ENCODE peak calls at places on chromosomes 5 and 9, in six cellular contexts. G, A, V, P, S and U are unnamed samples. For H3K4me1, the result is how much of the 10 kb centered on the place peaks cover.

GRCh38 chr5:142571921-142572320 is 114.0 kb downstream of the FGF1 start:
- DNase-seq in S (no peak), G (no peak), V (no peak), A (no peak), P (no peak), U (no peak)

GRCh38 chr9:14748373-14748772 is 25.8 kb upstream of the CER1 start:
- DNase-seq in S (no peak), V (no peak), P (no peak), G (no peak), A (no peak), U (no peak)

GRCh38 chr9:87267251-87267679 is 230.4 kb upstream of the DAPK1 start:
- DNase-seq in G (peak), V (no peak), A (no peak), S (no peak), P (no peak), U (no peak)

GRCh38 chr5:147391781-147392180 is 118.1 kb downstream of the DPYSL3 start:
- DNase-seq in V (peak), S (no peak), G (peak), P (no peak), A (no peak), U (peak)

GRCh38 chr9:136342191-136343120 is 15.1 kb downstream of the GPSM1 start:
- DNase-seq in G (peak), A (peak), P (peak), V (no peak), S (peak), U (peak)

GRCh38 chr9:36007309-36007708 is 29.4 kb upstream of the RECK start:
- DNase-seq in P (no peak), A (no peak), V (no peak), S (no peak), G (no peak), U (no peak)

GRCh38 chr9:131400627-131401026 is 6.7 kb downstream of the PRRC2B start:
- DNase-seq in S (peak), G (no peak), P (no peak), V (no peak), A (no peak), U (no peak)

GRCh38 chr5:180787711-180788431 is 14.7 kb downstream of the MGAT1 start:
- DNase-seq in S (no peak), V (no peak), G (peak), P (peak), A (no peak), U (no peak)

GRCh38 chr5:35199886-35200285 is 30.4 kb downstream of the PRLR start:
- DNase-seq in A (no peak), V (no peak), P (no peak), G (no peak), S (no peak), U (no peak)

GRCh38 chr9:68446836-68447235 is 90.4 kb downstream of the PGM5 start:
- DNase-seq in G (peak), S (no peak), A (no peak), V (no peak), P (no peak), U (no peak)

GRCh38 chr5:78705826-78706225 is 57.3 kb upstream of the LHFPL2 start:
- DNase-seq in A (no peak), G (no peak), V (no peak), P (no peak), S (no peak), U (no peak)

GRCh38 chr9:136254381-136255165 is 9.0 kb upstream of the QSOX2 start:
- DNase-seq in A (no peak), G (no peak), S (no peak), P (no peak), V (no peak), U (no peak)

GRCh38 chr9:131214931-131215330 is 61.4 kb downstream of the FAM78A start:
- DNase-seq in V (no peak), G (no peak), S (no peak), A (no peak), P (no peak), U (no peak)

GRCh38 chr5:178785999-178786398 is 55.5 kb upstream of the ZNF354A start:
- DNase-seq in G (peak), S (peak), A (no peak), V (no peak), P (no peak), U (no peak)

GRCh38 chr9:316382-316965 is 101.8 kb downstream of the DOCK8 start:
- DNase-seq in P (no peak), V (no peak), S (no peak), A (no peak), G (no peak), U (no peak)

GRCh38 chr9:138112791-138113600 is 235.4 kb downstream of the CACNA1B start:
- DNase-seq in S (no peak), V (no peak), P (no peak), A (no peak), G (no peak), U (peak)

GRCh38 chr9:138053321-138053868 is 175.8 kb downstream of the CACNA1B start:
- DNase-seq in V (peak), G (no peak), A (peak), S (peak), P (peak), U (peak)

GRCh38 chr5:40717281-40717680 is 37.6 kb downstream of the PTGER4 start:
- DNase-seq in V (no peak), A (no peak), P (no peak), S (no peak), G (no peak), U (no peak)

GRCh38 chr9:35564658-35565061 is 40.4 kb upstream of the TESK1 start:
- DNase-seq in V (no peak), G (no peak), A (no peak), P (no peak), S (no peak), U (no peak)

GRCh38 chr9:96567203-96567700 is 52.4 kb downstream of the CDC14B start:
- DNase-seq in G (no peak), V (no peak), S (peak), P (peak), A (no peak), U (no peak)

GRCh38 chr9:128575469-128575868 is 23.1 kb downstream of the SPTAN1 start:
- DNase-seq in S (no peak), P (no peak), A (no peak), V (no peak), G (no peak), U (no peak)

GRCh38 chr5:57683036-57683600 is 200.5 kb upstream of the ACTBL2 start:
- DNase-seq in A (no peak), G (no peak), V (no peak), P (no peak), S (no peak), U (no peak)

GRCh38 chr5:94524841-94525697 is 93.3 kb downstream of the KIAA0825 start:
- DNase-seq in A (no peak), G (no peak), S (peak), P (no peak), V (peak), U (no peak)

GRCh38 chr5:135219868-135220267 is 179.2 kb downstream of the MACROH2A1 start:
- DNase-seq in A (no peak), G (peak), V (no peak), S (no peak), P (peak), U (peak)

GRCh38 chr9:78921341-78921740 is 624.4 kb downstream of the PSAT1 start:
- DNase-seq in G (no peak), V (no peak), A (no peak), S (no peak), P (no peak), U (no peak)

GRCh38 chr5:1850324-1851154 is 32.2 kb downstream of the IRX4 start:
- DNase-seq in P (no peak), G (no peak), V (no peak), S (no peak), A (no peak), U (no peak)

GRCh38 chr5:139686919-139687421 is 38.8 kb downstream of the CXXC5 start:
- DNase-seq in G (no peak), A (no peak), S (no peak), P (no peak), V (no peak), U (no peak)

GRCh38 chr5:139685886-139686285 is 37.7 kb downstream of the CXXC5 start:
- DNase-seq in G (no peak), A (no peak), S (no peak), P (no peak), V (no peak), U (no peak)

GRCh38 chr5:139687656-139688055 is 39.5 kb downstream of the CXXC5 start:
- DNase-seq in S (no peak), A (no peak), P (no peak), G (no peak), V (no peak), U (peak)

GRCh38 chr5:139684881-139685749 is 37.0 kb downstream of the CXXC5 start:
- DNase-seq in G (no peak), A (no peak), V (no peak), P (no peak), S (no peak), U (peak)

GRCh38 chr5:139686356-139686918 is 38.3 kb downstream of the CXXC5 start:
- DNase-seq in P (no peak), A (no peak), V (no peak), G (no peak), S (no peak), U (no peak)
- H3K4me1 ChIP-seq in P (half or more), A (under half), V (under half), G (under half), S (under half), U (half or more)

GRCh38 chr9:84238652-84239051 is 101.9 kb downstream of the SLC28A3 start:
- DNase-seq in A (no peak), V (peak), P (no peak), G (no peak), S (peak), U (no peak)

GRCh38 chr9:84239341-84239740 is 101.2 kb downstream of the SLC28A3 start:
- DNase-seq in V (no peak), G (no peak), A (no peak), P (no peak), S (no peak), U (no peak)

GRCh38 chr9:84241817-84242356 is 98.7 kb downstream of the SLC28A3 start:
- DNase-seq in V (no peak), P (no peak), A (no peak), S (no peak), G (no peak), U (no peak)
- TF ChIP-seq POLR2AphosphoS5 in V (no peak), P (no peak), A (no peak), S (no peak), G (no peak), U (no peak)

GRCh38 chr5:173320259-173320658 is 8.0 kb downstream of the STC2 start:
- DNase-seq in G (peak), A (peak), S (no peak), P (peak), V (no peak), U (no peak)

GRCh38 chr5:173317852-173318251 is 10.4 kb downstream of the STC2 start:
- DNase-seq in V (no peak), S (no peak), G (no peak), P (peak), A (no peak), U (no peak)

GRCh38 chr5:173318338-173318737 is 9.9 kb downstream of the STC2 start:
- DNase-seq in G (no peak), V (no peak), A (no peak), P (no peak), S (no peak), U (no peak)

GRCh38 chr5:173319610-173320100 is 8.6 kb downstream of the STC2 start:
- DNase-seq in G (no peak), P (peak), V (no peak), S (no peak), A (no peak), U (no peak)

GRCh38 chr5:173318881-173319609 is 9.2 kb downstream of the STC2 start:
- DNase-seq in P (peak), S (no peak), A (no peak), V (no peak), G (no peak), U (no peak)
- H3K4me1 ChIP-seq in P (half or more), S (under half), A (under half), V (under half), G (half or more), U (under half)

GRCh38 chr5:173745123-173745522 is 128.7 kb upstream of the BOD1 start:
- DNase-seq in V (no peak), A (no peak), G (no peak), S (no peak), P (peak), U (no peak)

GRCh38 chr5:173747876-173748275 is 131.4 kb upstream of the BOD1 start:
- DNase-seq in V (no peak), G (no peak), A (no peak), P (no peak), S (no peak), U (no peak)

GRCh38 chr5:173744527-173744926 is 128.1 kb upstream of the BOD1 start:
- DNase-seq in S (no peak), A (no peak), P (no peak), V (no peak), G (no peak), U (no peak)

GRCh38 chr5:173745561-173745960 is 129.1 kb upstream of the BOD1 start:
- DNase-seq in V (no peak), A (no peak), G (no peak), P (no peak), S (no peak), U (no peak)

GRCh38 chr5:173746050-173746449 is 129.6 kb upstream of the BOD1 start:
- DNase-seq in V (no peak), A (no peak), G (no peak), S (no peak), P (no peak), U (no peak)
- TF ChIP-seq POLR2AphosphoS5 in V (no peak), A (no peak), G (no peak), S (no peak), P (no peak), U (no peak)

DNA sequence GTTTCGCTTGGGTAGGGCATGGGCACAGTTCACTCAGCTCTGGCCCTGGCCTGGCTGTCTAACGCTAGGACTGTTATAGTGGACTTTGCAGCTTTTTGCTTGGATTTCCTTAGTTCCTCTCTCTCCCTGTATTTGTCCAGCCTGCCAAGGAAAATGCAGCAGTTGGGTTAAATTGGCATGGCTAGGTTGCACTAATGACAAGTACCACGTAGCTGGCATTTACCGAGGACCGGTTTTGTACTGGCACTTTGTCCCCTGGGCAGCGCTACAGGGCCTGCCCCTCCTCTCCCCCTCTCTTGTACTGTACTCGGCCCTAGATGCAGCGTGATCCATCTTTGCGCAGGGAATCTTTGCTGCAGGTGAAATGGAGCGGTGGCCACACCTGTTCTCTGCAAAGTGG is 2.4 kb downstream of the WDR5 start:
- DNase-seq in A (no peak), V (no peak), S (no peak), P (no peak), G (no peak), U (peak)
- H3K4me1 ChIP-seq in A (under half), V (under half), S (under half), P (half or more), G (under half), U (under half)

GRCh38 chr5:75837258-75837841 is 120.1 kb upstream of the POC5 start:
- DNase-seq in S (no peak), A (no peak), P (no peak), V (no peak), G (no peak), U (no peak)
- TF ChIP-seq POLR2AphosphoS5 in S (no peak), A (no peak), P (no peak), V (no peak), G (no peak), U (no peak)

DNA sequence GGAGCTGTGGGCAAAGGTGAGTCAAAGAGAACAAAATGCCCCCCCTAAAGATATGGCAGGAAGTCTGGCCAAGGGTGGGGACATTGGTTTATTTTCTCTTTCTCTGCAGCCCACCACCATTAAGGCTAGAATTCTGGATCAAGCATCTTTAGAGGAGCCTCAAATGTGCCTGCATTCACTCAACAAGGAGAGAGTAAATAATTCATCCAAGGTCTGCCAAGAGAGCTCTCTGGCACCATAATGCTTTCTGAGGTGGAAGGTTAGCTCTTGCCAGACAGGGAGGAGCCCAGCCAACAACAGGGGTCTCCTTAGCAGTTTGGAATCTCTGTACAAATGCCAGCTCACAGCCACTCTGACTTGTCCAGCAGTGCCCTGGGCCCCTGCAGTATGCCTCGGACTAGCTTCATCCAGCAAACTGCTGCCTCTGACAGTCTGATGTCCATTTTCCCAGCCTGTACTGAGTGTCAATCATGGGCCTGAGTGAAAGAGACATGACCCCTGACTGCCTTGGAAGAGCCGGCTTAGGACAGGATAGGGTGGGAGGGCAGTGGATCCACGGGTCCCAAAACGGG is 127.3 kb upstream of the SLC44A1 start:
- DNase-seq in G (no peak), P (no peak), A (no peak), V (no peak), S (no peak), U (no peak)
- H3K4me1 ChIP-seq in G (under half), P (under half), A (under half), V (under half), S (under half), U (under half)